ENCODE peak calls at places on chromosomes 13 and 19, in seven cellular contexts. One of them, this sample, is unnamed.

GRCh38 chr13:53778937-53779336 is 750.3 kb downstream of the OLFM4 start:
- DNase-seq in pancreas: no peak
- DNase-seq in hepatocyte: no peak
- DNase-seq in HFF-Myc: no peak
- DNase-seq in fibroblast of lung: no peak
- DNase-seq in heart left ventricle: no peak
- DNase-seq in stomach: no peak
- DNase-seq in this sample: no peak

GRCh38 chr19:28393574-28394336 is 819.2 kb downstream of the UQCRFS1 start:
- DNase-seq in pancreas: no peak
- DNase-seq in hepatocyte: no peak
- DNase-seq in HFF-Myc: no peak
- DNase-seq in fibroblast of lung: no peak
- DNase-seq in heart left ventricle: no peak
- DNase-seq in stomach: no peak
- DNase-seq in this sample: no peak

GRCh38 chr19:3276341-3276799 is 51.9 kb downstream of the CELF5 start:
- DNase-seq in pancreas: peak; percentile 42
- DNase-seq in hepatocyte: peak; percentile 72
- DNase-seq in HFF-Myc: no peak
- DNase-seq in fibroblast of lung: no peak
- DNase-seq in heart left ventricle: no peak
- DNase-seq in stomach: peak; percentile 34
- DNase-seq in this sample: no peak

GRCh38 chr13:28321751-28322150 is 173.2 kb downstream of the FLT1 start:
- DNase-seq in pancreas: no peak
- DNase-seq in hepatocyte: no peak
- DNase-seq in HFF-Myc: no peak
- DNase-seq in fibroblast of lung: no peak
- DNase-seq in heart left ventricle: no peak
- DNase-seq in stomach: no peak
- DNase-seq in this sample: no peak

GRCh38 chr13:101649490-101650126 is 197.1 kb downstream of the ITGBL1 start:
- DNase-seq in pancreas: no peak
- DNase-seq in hepatocyte: peak; percentile 5
- DNase-seq in HFF-Myc: no peak
- DNase-seq in fibroblast of lung: peak; percentile 88
- DNase-seq in heart left ventricle: no peak
- DNase-seq in stomach: no peak
- DNase-seq in this sample: peak; percentile 84

GRCh38 chr13:21579754-21580316 is 24.1 kb downstream of the MICU2 start:
- DNase-seq in pancreas: no peak
- DNase-seq in hepatocyte: no peak
- DNase-seq in HFF-Myc: no peak
- DNase-seq in fibroblast of lung: no peak
- DNase-seq in heart left ventricle: no peak
- DNase-seq in stomach: no peak
- DNase-seq in this sample: no peak

GRCh38 chr19:8196271-8196908 is 12.8 kb upstream of the CERS4 start:
- DNase-seq in pancreas: no peak
- DNase-seq in hepatocyte: no peak
- DNase-seq in HFF-Myc: no peak
- DNase-seq in fibroblast of lung: no peak
- DNase-seq in heart left ventricle: no peak
- DNase-seq in stomach: no peak
- DNase-seq in this sample: no peak

GRCh38 chr13:33524086-33524485 is 238.5 kb upstream of the STARD13 start:
- DNase-seq in pancreas: no peak
- DNase-seq in hepatocyte: no peak
- DNase-seq in HFF-Myc: peak; percentile 75
- DNase-seq in fibroblast of lung: peak; percentile 88
- DNase-seq in heart left ventricle: no peak
- DNase-seq in stomach: no peak
- DNase-seq in this sample: peak; percentile 62

GRCh38 chr19:329876-330275 is 14.7 kb downstream of the MIER2 start:
- DNase-seq in pancreas: no peak
- DNase-seq in hepatocyte: no peak
- DNase-seq in HFF-Myc: no peak
- DNase-seq in fibroblast of lung: no peak
- DNase-seq in heart left ventricle: no peak
- DNase-seq in stomach: no peak
- DNase-seq in this sample: no peak

GRCh38 chr19:8224394-8225145 is 15.4 kb downstream of the CERS4 start:
- DNase-seq in pancreas: no peak
- DNase-seq in hepatocyte: no peak
- DNase-seq in HFF-Myc: no peak
- DNase-seq in fibroblast of lung: no peak
- DNase-seq in heart left ventricle: peak; percentile 73
- DNase-seq in stomach: no peak
- DNase-seq in this sample: peak; percentile 5

GRCh38 chr13:83995930-83996329 is 113.7 kb upstream of the SLITRK1 start:
- DNase-seq in pancreas: no peak
- DNase-seq in hepatocyte: no peak
- DNase-seq in HFF-Myc: no peak
- DNase-seq in fibroblast of lung: no peak
- DNase-seq in heart left ventricle: no peak
- DNase-seq in stomach: no peak
- DNase-seq in this sample: no peak

GRCh38 chr13:95288899-95289500 is 12.3 kb downstream of the ABCC4 start:
- DNase-seq in pancreas: no peak
- DNase-seq in hepatocyte: no peak
- DNase-seq in HFF-Myc: no peak
- DNase-seq in fibroblast of lung: no peak
- DNase-seq in heart left ventricle: no peak
- DNase-seq in stomach: no peak
- DNase-seq in this sample: no peak

GRCh38 chr19:3375221-3376088 is 9.1 kb downstream of the NFIC start:
- DNase-seq in pancreas: peak; percentile 92
- DNase-seq in hepatocyte: no peak
- DNase-seq in HFF-Myc: no peak
- DNase-seq in fibroblast of lung: peak; percentile 91
- DNase-seq in heart left ventricle: peak; percentile 92
- DNase-seq in stomach: peak; percentile 82
- DNase-seq in this sample: peak; percentile 52

GRCh38 chr19:10868872-10869547 is 2.3 kb upstream of the CARM1 start:
- DNase-seq in pancreas: no peak
- DNase-seq in hepatocyte: no peak
- DNase-seq in HFF-Myc: no peak
- DNase-seq in fibroblast of lung: no peak
- DNase-seq in heart left ventricle: no peak
- DNase-seq in stomach: no peak
- DNase-seq in this sample: no peak

GRCh38 chr13:77698211-77699058 is 948 bp downstream of the SLAIN1 start:
- DNase-seq in pancreas: peak; percentile 33
- DNase-seq in hepatocyte: peak; percentile 59
- DNase-seq in HFF-Myc: no peak
- DNase-seq in fibroblast of lung: peak; percentile 5
- DNase-seq in heart left ventricle: peak; percentile 31
- DNase-seq in stomach: peak; percentile 46
- DNase-seq in this sample: no peak

GRCh38 chr13:25462301-25463125 is 90.7 kb downstream of the ATP8A2 start:
- DNase-seq in pancreas: no peak
- DNase-seq in hepatocyte: peak; percentile 11
- DNase-seq in HFF-Myc: no peak
- DNase-seq in fibroblast of lung: no peak
- DNase-seq in heart left ventricle: no peak
- DNase-seq in stomach: no peak
- DNase-seq in this sample: no peak

GRCh38 chr13:73089216-73089615 is 30.4 kb downstream of the KLF5 start:
- DNase-seq in pancreas: no peak
- DNase-seq in hepatocyte: no peak
- DNase-seq in HFF-Myc: no peak
- DNase-seq in fibroblast of lung: no peak
- DNase-seq in heart left ventricle: no peak
- DNase-seq in stomach: no peak
- DNase-seq in this sample: no peak

GRCh38 chr13:37453246-37453645 is 145.3 kb downstream of the POSTN start:
- DNase-seq in pancreas: no peak
- DNase-seq in hepatocyte: no peak
- DNase-seq in HFF-Myc: no peak
- DNase-seq in fibroblast of lung: peak; percentile 43
- DNase-seq in heart left ventricle: no peak
- DNase-seq in stomach: no peak
- DNase-seq in this sample: peak; percentile 67

GRCh38 chr19:28968721-28969120 is 244.2 kb downstream of the UQCRFS1 start:
- DNase-seq in pancreas: no peak
- DNase-seq in hepatocyte: no peak
- DNase-seq in HFF-Myc: no peak
- DNase-seq in fibroblast of lung: no peak
- DNase-seq in heart left ventricle: no peak
- DNase-seq in stomach: no peak
- DNase-seq in this sample: no peak

GRCh38 chr13:28719656-28720055 is 886 bp upstream of the SLC46A3 start:
- DNase-seq in pancreas: no peak
- DNase-seq in hepatocyte: no peak
- DNase-seq in HFF-Myc: no peak
- DNase-seq in fibroblast of lung: peak; percentile 2
- DNase-seq in heart left ventricle: no peak
- DNase-seq in stomach: no peak
- DNase-seq in this sample: peak; percentile 36

GRCh38 chr19:43438291-43439162 is 23.8 kb downstream of the TEX101 start:
- DNase-seq in pancreas: no peak
- DNase-seq in hepatocyte: peak; percentile 51
- DNase-seq in HFF-Myc: peak; percentile 98
- DNase-seq in fibroblast of lung: peak; percentile 84
- DNase-seq in heart left ventricle: peak; percentile 82
- DNase-seq in stomach: peak; percentile 28
- DNase-seq in this sample: peak; percentile 23

DNA sequence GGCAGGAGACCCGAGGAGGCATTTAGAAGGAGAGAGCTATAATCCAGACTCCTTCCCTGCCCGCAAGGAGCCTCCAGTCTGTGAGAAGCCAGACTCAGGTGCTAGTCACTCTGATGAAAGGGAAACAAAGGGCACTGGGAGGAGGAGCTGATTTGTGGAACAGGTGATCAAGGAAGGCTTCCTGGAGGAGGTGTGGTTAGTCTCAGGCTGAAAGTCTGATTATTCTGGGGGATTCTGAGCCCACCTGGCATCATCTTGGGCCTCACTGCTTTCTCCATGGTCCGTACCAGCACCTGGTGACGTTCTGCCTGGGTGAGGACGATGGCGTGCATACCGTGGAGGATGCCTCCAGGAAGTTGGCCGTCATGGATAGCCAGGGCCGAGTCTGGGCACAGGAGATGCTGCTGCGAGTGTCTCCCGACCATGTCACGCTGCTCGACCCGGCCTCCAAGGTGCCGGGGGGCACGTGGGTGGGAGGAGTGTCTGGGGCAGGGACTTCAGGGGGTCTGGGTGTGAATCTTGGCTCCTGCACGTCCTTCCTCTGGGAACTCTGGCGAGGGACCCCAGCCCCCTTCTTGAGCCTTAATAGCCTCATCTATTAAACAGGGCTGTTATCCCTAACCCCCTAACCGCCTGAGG is 3.9 kb downstream of the EPS8L1 start:
- DNase-seq in pancreas: no peak
- DNase-seq in hepatocyte: peak; percentile 4
- DNase-seq in HFF-Myc: no peak
- DNase-seq in fibroblast of lung: no peak
- DNase-seq in heart left ventricle: no peak
- DNase-seq in stomach: no peak
- DNase-seq in this sample: no peak
- H3K4me3 ChIP-seq in pancreas: no peak overlapping the region
- H3K4me3 ChIP-seq in hepatocyte: no peak overlapping the region
- H3K4me3 ChIP-seq in HFF-Myc: no peak overlapping the region
- H3K4me3 ChIP-seq in fibroblast of lung: no peak overlapping the region
- H3K4me3 ChIP-seq in heart left ventricle: no peak overlapping the region
- H3K4me3 ChIP-seq in stomach: no peak overlapping the region
- H3K4me3 ChIP-seq in this sample: peak overlapping the region; percentile 18

DNA sequence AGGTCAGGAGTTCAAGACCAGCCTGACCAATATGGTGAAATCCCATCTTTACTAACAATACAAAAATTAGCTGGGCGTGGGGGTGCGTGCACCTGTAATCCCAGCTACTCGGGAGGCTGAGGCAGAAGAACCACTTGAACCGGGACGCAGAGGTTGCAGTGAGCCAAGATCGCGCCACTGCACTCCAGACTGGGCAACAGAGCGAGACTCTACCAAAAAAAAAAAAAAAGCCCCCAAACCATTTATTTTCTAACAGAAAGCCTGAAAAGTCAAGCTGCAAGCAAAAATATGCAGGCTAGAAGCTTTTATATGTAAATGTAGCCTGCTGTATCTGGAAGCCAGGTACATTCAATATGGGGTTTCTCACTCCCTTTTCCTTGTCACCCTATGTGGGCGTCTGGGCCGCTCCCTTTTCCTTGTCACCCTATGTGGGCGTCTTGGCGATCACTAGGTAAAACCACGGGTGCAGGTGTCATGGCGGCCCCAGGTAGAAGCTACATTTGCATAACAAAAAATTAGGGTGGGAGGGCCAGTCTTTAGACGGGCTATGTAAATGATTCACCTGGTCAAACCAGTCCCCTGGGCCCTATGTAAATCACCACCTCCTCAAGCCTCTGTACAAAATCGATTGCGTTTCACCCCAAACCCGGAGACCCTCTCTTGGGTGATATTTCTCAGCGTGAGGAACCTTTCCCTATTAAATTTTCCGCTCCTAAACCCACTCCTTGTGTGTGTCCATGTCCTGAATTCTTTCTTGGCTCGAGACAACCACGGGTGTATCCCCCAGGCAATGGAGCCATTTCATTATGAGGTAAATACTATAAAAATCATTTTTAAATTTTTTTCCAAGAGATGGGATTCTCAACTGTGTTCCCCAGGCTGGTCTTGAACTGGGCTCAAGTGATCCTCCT is 2.1 kb downstream of the TRIM13 start:
- DNase-seq in pancreas: no peak
- DNase-seq in hepatocyte: no peak
- DNase-seq in HFF-Myc: no peak
- DNase-seq in fibroblast of lung: no peak
- DNase-seq in heart left ventricle: no peak
- DNase-seq in stomach: no peak
- DNase-seq in this sample: no peak
- H3K4me3 ChIP-seq in pancreas: no peak overlapping the region
- H3K4me3 ChIP-seq in hepatocyte: no peak overlapping the region
- H3K4me3 ChIP-seq in HFF-Myc: peak overlapping the region; percentile 76
- H3K4me3 ChIP-seq in fibroblast of lung: no peak overlapping the region
- H3K4me3 ChIP-seq in heart left ventricle: no peak overlapping the region
- H3K4me3 ChIP-seq in stomach: peak overlapping the region; percentile 85
- H3K4me3 ChIP-seq in this sample: no peak overlapping the region

DNA sequence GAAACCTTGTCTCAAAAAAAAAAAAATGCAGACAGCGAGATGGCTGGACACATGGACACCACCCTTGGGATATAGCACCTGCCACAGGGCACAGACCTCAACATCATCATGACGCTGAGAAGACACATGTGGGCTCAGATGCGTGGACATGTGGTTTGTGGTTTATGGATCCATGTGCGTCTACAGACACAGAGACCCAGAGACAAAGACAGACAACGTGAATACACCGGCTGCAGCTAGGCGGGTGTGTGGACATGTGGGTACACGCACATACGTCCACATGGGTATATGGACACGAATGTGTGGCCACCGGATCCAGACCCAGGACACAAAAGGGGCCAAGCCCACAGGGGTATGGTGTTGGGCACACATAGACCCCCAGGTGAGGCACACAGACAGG is 1.3 kb downstream of the TNFSF14 start:
- DNase-seq in pancreas: no peak
- DNase-seq in hepatocyte: no peak
- DNase-seq in HFF-Myc: no peak
- DNase-seq in fibroblast of lung: no peak
- DNase-seq in heart left ventricle: no peak
- DNase-seq in stomach: no peak
- DNase-seq in this sample: no peak
- H3K4me3 ChIP-seq in pancreas: no peak overlapping the region
- H3K4me3 ChIP-seq in hepatocyte: no peak overlapping the region
- H3K4me3 ChIP-seq in HFF-Myc: no peak overlapping the region
- H3K4me3 ChIP-seq in fibroblast of lung: no peak overlapping the region
- H3K4me3 ChIP-seq in heart left ventricle: no peak overlapping the region
- H3K4me3 ChIP-seq in stomach: no peak overlapping the region
- H3K4me3 ChIP-seq in this sample: no peak overlapping the region

GRCh38 chr19:46412983-46413261 is 442 bp downstream of the CCDC8 start:
- DNase-seq in pancreas: no peak
- DNase-seq in hepatocyte: no peak
- DNase-seq in HFF-Myc: no peak
- DNase-seq in fibroblast of lung: no peak
- DNase-seq in heart left ventricle: no peak
- DNase-seq in stomach: no peak
- DNase-seq in this sample: no peak
- H3K4me3 ChIP-seq in pancreas: peak overlapping the region; percentile 52
- H3K4me3 ChIP-seq in hepatocyte: peak overlapping the region; percentile 77
- H3K4me3 ChIP-seq in HFF-Myc: peak overlapping the region; percentile 72
- H3K4me3 ChIP-seq in fibroblast of lung: peak overlapping the region; percentile 49
- H3K4me3 ChIP-seq in heart left ventricle: peak overlapping the region; percentile 50
- H3K4me3 ChIP-seq in stomach: peak overlapping the region; percentile 35
- H3K4me3 ChIP-seq in this sample: peak overlapping the region; percentile 90

This sample was measured in skeletal muscle cell.